ENCODE peak calls at places on chromosomes 11 and 22, in seven cellular contexts. A is OCI-LY7, R is psoas muscle, F is mesenchymal stem cell, Z is brain microvascular endothelial cell, N is H7, T is tibial nerve. Q is an unnamed sample.

GRCh38 chr11:7559404-7560283 is 45.8 kb downstream of the PPFIBP2 start:
- DNase-seq in A (no peak), R (no peak), F (no peak), Z (no peak), N (no peak), T (no peak), Q (no peak)

GRCh38 chr11:124740277-124740882 is 638 bp downstream of the NRGN start:
- DNase-seq in A (peak), R (no peak), F (no peak), Z (no peak), N (peak), T (no peak), Q (no peak)

GRCh38 chr22:50599816-50600454 is 658 bp upstream of the MAPK8IP2 start:
- DNase-seq in A (no peak), R (no peak), F (peak), Z (no peak), N (peak), T (no peak), Q (no peak)

GRCh38 chr11:40321537-40321936 is 1137.9 kb downstream of the LRRC4C start:
- DNase-seq in A (no peak), R (no peak), F (no peak), Z (no peak), N (no peak), T (no peak), Q (no peak)

GRCh38 chr11:65591939-65592814 is 3.4 kb downstream of the KCNK7 start:
- DNase-seq in A (no peak), R (peak), F (peak), Z (no peak), N (peak), T (peak), Q (no peak)

GRCh38 chr11:120606116-120607010 is 94.8 kb downstream of the GRIK4 start:
- DNase-seq in A (no peak), R (peak), F (no peak), Z (no peak), N (no peak), T (no peak), Q (no peak)

GRCh38 chr11:27699242-27699925 is 871 bp downstream of the BDNF start:
- DNase-seq in A (no peak), R (no peak), F (peak), Z (no peak), N (peak), T (no peak), Q (no peak)

GRCh38 chr11:85745626-85746025 is 59.6 kb upstream of the CCDC89 start:
- DNase-seq in A (no peak), R (no peak), F (no peak), Z (no peak), N (no peak), T (no peak), Q (no peak)

GRCh38 chr11:50247309-50247874 is 214.7 kb downstream of the OR4C45 start:
- DNase-seq in A (no peak), R (no peak), F (no peak), Z (no peak), N (no peak), T (no peak), Q (no peak)

GRCh38 chr22:50307891-50308596 is 598 bp upstream of the PLXNB2 start:
- DNase-seq in A (no peak), R (peak), F (no peak), Z (no peak), N (peak), T (no peak), Q (no peak)

GRCh38 chr22:43922123-43922522 is 1.5 kb upstream of the PNPLA3 start:
- DNase-seq in A (no peak), R (no peak), F (no peak), Z (no peak), N (peak), T (no peak), Q (no peak)

GRCh38 chr11:70799386-70799785 is 401.1 kb downstream of the CTTN start:
- DNase-seq in A (no peak), R (no peak), F (no peak), Z (peak), N (no peak), T (no peak), Q (no peak)

GRCh38 chr11:795638-796564 is 2.2 kb downstream of the SLC25A22 start:
- DNase-seq in A (peak), R (peak), F (peak), Z (peak), N (peak), T (peak), Q (no peak)

GRCh38 chr11:285021-285893 is 3.7 kb upstream of the PGGHG start:
- DNase-seq in A (no peak), R (peak), F (no peak), Z (no peak), N (peak), T (peak), Q (no peak)

GRCh38 chr11:115215694-115216615 is 288.3 kb downstream of the CADM1 start:
- DNase-seq in A (peak), R (no peak), F (peak), Z (no peak), N (no peak), T (no peak), Q (no peak)

GRCh38 chr11:107744736-107745135 is 32.9 kb upstream of the SLN start:
- DNase-seq in A (no peak), R (no peak), F (no peak), Z (no peak), N (no peak), T (no peak), Q (no peak)

GRCh38 chr11:63915961-63916836 is 765 bp downstream of the RCOR2 start:
- DNase-seq in A (peak), R (peak), F (peak), Z (no peak), N (peak), T (no peak), Q (no peak)

GRCh38 chr11:36488096-36488495 is 22.0 kb downstream of the TRAF6 start:
- DNase-seq in A (peak), R (no peak), F (no peak), Z (no peak), N (no peak), T (no peak), Q (no peak)

GRCh38 chr11:29129850-29130249 is 887.0 kb downstream of the KCNA4 start:
- DNase-seq in A (no peak), R (no peak), F (peak), Z (peak), N (no peak), T (no peak), Q (no peak)

GRCh38 chr11:14132312-14132711 is 169.8 kb downstream of the SPON1 start:
- DNase-seq in A (no peak), R (no peak), F (no peak), Z (no peak), N (no peak), T (no peak), Q (peak)

GRCh38 chr11:71078482-71078881 is 173.9 kb downstream of the SHANK2 start:
- DNase-seq in A (no peak), R (no peak), F (peak), Z (no peak), N (no peak), T (no peak), Q (no peak)

GRCh38 chr22:47094861-47095330 is 332.4 kb downstream of the TBC1D22A start:
- DNase-seq in A (no peak), R (no peak), F (no peak), Z (peak), N (no peak), T (no peak), Q (peak)

GRCh38 chr22:47091921-47092700 is 329.7 kb downstream of the TBC1D22A start:
- DNase-seq in A (no peak), R (no peak), F (no peak), Z (no peak), N (no peak), T (no peak), Q (no peak)

GRCh38 chr22:47091241-47091691 is 328.8 kb downstream of the TBC1D22A start:
- DNase-seq in A (no peak), R (no peak), F (no peak), Z (no peak), N (peak), T (no peak), Q (no peak)

GRCh38 chr22:47093720-47094119 is 331.3 kb downstream of the TBC1D22A start:
- DNase-seq in A (no peak), R (no peak), F (no peak), Z (no peak), N (no peak), T (no peak), Q (no peak)

GRCh38 chr22:47092896-47093311 is 330.5 kb downstream of the TBC1D22A start:
- DNase-seq in A (no peak), R (no peak), F (peak), Z (peak), N (peak), T (no peak), Q (peak)
- H3K4me3 ChIP-seq in A (no peak), R (no peak), F (no peak), Z (no peak), N (no peak), T (no peak), Q (no peak)

GRCh38 chr11:118015385-118015841 is 29.2 kb downstream of the IL10RA start:
- DNase-seq in A (no peak), R (no peak), F (no peak), Z (no peak), N (no peak), T (no peak), Q (no peak)
- H3K4me3 ChIP-seq in A (no peak), R (no peak), F (no peak), Z (no peak), N (no peak), T (no peak), Q (no peak)

GRCh38 chr11:73147771-73148681 is 5.9 kb upstream of the FCHSD2 start:
- DNase-seq in A (no peak), R (peak), F (no peak), Z (no peak), N (peak), T (no peak), Q (no peak)
- H3K4me3 ChIP-seq in A (no peak), R (peak), F (no peak), Z (no peak), N (no peak), T (no peak), Q (no peak)

DNA sequence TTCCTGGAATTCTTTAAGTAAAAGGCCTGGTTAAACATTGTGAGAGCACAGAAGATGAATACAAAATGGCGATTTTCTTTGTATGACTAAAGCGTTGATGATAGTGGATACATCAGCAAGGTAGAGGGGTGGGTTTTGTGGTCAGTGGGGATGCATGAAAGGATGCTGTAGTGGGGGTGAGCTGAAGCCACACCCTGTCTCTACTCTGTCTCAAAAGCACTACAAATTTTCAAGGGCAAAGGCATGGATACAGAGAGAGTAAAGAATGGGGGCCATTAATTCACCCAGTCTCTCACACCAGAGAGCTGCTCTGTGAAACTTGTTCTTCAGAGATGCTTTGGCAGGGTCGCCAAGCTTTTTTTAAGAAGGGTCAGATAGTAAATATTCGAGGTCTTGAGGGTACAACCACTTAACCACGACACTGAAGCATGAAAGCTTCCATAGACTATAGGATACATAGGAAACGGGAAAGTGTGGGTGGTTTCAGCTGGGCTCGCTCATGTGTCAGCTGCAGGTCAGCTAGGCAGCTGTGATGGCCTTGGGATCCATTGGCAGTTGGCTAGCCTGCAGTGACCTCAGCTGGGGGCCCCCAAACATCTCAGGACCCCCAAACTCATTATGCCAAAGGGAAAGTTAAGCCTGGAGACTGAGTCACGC is 8.3 kb downstream of the TMEM138 start:
- DNase-seq in A (no peak), R (no peak), F (no peak), Z (no peak), N (no peak), T (no peak), Q (no peak)
- H3K4me3 ChIP-seq in A (no peak), R (no peak), F (peak), Z (no peak), N (no peak), T (no peak), Q (no peak)

GRCh38 chr22:29766632-29767288 is at the start of gene ZMAT5:
- DNase-seq in A (peak), R (peak), F (peak), Z (peak), N (peak), T (peak), Q (peak)
- H3K4me3 ChIP-seq in A (peak), R (peak), F (peak), Z (peak), N (peak), T (peak), Q (peak)